ENCODE peak calls at places on chromosomes 12 and 14, in eight cellular contexts. One of them, this sample, is unnamed.

GRCh38 chr14:76958975-76959710 is 69.4 kb downstream of the IRF2BPL start:
- DNase-seq in lung: no peak
- DNase-seq in ovary: no peak
- DNase-seq in endodermal cell: no peak
- DNase-seq in tibial nerve: no peak
- DNase-seq in sigmoid colon: peak; percentile 91
- DNase-seq in PC-3: peak; percentile 57
- DNase-seq in stomach: no peak
- DNase-seq in this sample: no peak

GRCh38 chr12:57260366-57260765 is 9.4 kb upstream of the STAC3 start:
- DNase-seq in ovary: no peak
- DNase-seq in tibial nerve: no peak
- DNase-seq in PC-3: no peak
- DNase-seq in lung: no peak
- DNase-seq in sigmoid colon: no peak
- DNase-seq in endodermal cell: no peak
- DNase-seq in stomach: no peak
- DNase-seq in this sample: no peak

GRCh38 chr14:32635103-32635719 is 303.5 kb upstream of the NPAS3 start:
- DNase-seq in PC-3: peak; percentile 48
- DNase-seq in tibial nerve: no peak
- DNase-seq in endodermal cell: no peak
- DNase-seq in stomach: no peak
- DNase-seq in sigmoid colon: no peak
- DNase-seq in ovary: no peak
- DNase-seq in lung: no peak
- DNase-seq in this sample: no peak

GRCh38 chr12:113724703-113725556 is 241.2 kb downstream of the RBM19 start:
- DNase-seq in stomach: no peak
- DNase-seq in PC-3: no peak
- DNase-seq in ovary: no peak
- DNase-seq in endodermal cell: no peak
- DNase-seq in lung: no peak
- DNase-seq in sigmoid colon: no peak
- DNase-seq in tibial nerve: no peak
- DNase-seq in this sample: no peak

GRCh38 chr12:125184213-125184952 is 119.1 kb downstream of the AACS start:
- DNase-seq in stomach: peak; percentile 41
- DNase-seq in ovary: no peak
- DNase-seq in tibial nerve: no peak
- DNase-seq in PC-3: no peak
- DNase-seq in endodermal cell: peak; percentile 74
- DNase-seq in lung: no peak
- DNase-seq in sigmoid colon: no peak
- DNase-seq in this sample: no peak

GRCh38 chr12:18259906-18260682 is 1.2 kb upstream of the PIK3C2G start:
- DNase-seq in stomach: no peak
- DNase-seq in sigmoid colon: no peak
- DNase-seq in tibial nerve: no peak
- DNase-seq in endodermal cell: no peak
- DNase-seq in ovary: no peak
- DNase-seq in lung: no peak
- DNase-seq in PC-3: no peak
- DNase-seq in this sample: no peak

GRCh38 chr12:503111-503761 is 43.5 kb downstream of the B4GALNT3 start:
- DNase-seq in sigmoid colon: no peak
- DNase-seq in stomach: peak; percentile 84
- DNase-seq in lung: peak; percentile 66
- DNase-seq in PC-3: peak; percentile 96
- DNase-seq in ovary: no peak
- DNase-seq in endodermal cell: peak; percentile 75
- DNase-seq in tibial nerve: no peak
- DNase-seq in this sample: no peak

GRCh38 chr12:117344716-117345115 is 16.7 kb downstream of the NOS1 start:
- DNase-seq in endodermal cell: no peak
- DNase-seq in stomach: no peak
- DNase-seq in tibial nerve: no peak
- DNase-seq in sigmoid colon: no peak
- DNase-seq in PC-3: peak; percentile 93
- DNase-seq in lung: no peak
- DNase-seq in ovary: no peak
- DNase-seq in this sample: no peak

GRCh38 chr14:54784060-54784459 is 118.6 kb downstream of the GCH1 start:
- DNase-seq in tibial nerve: no peak
- DNase-seq in stomach: no peak
- DNase-seq in endodermal cell: no peak
- DNase-seq in lung: no peak
- DNase-seq in ovary: no peak
- DNase-seq in PC-3: no peak
- DNase-seq in sigmoid colon: peak; percentile 52
- DNase-seq in this sample: peak; percentile 37

GRCh38 chr14:77094672-77095284 is 3.3 kb upstream of the CIPC start:
- DNase-seq in tibial nerve: peak; percentile 74
- DNase-seq in PC-3: peak; percentile 98
- DNase-seq in endodermal cell: peak; percentile 95
- DNase-seq in ovary: peak; percentile 77
- DNase-seq in lung: peak; percentile 81
- DNase-seq in sigmoid colon: peak; percentile 84
- DNase-seq in stomach: peak; percentile 83
- DNase-seq in this sample: peak; percentile 75

GRCh38 chr14:102086346-102086971 is 385 bp downstream of the HSP90AA1 start:
- DNase-seq in tibial nerve: no peak
- DNase-seq in sigmoid colon: peak; percentile 77
- DNase-seq in PC-3: peak; percentile 52
- DNase-seq in stomach: peak; percentile 55
- DNase-seq in endodermal cell: peak; percentile 60
- DNase-seq in lung: no peak
- DNase-seq in ovary: peak; percentile 71
- DNase-seq in this sample: peak; percentile 66

GRCh38 chr12:93387780-93388179 is 10.1 kb downstream of the NUDT4 start:
- DNase-seq in sigmoid colon: no peak
- DNase-seq in ovary: no peak
- DNase-seq in lung: no peak
- DNase-seq in PC-3: peak; percentile 60
- DNase-seq in stomach: no peak
- DNase-seq in tibial nerve: no peak
- DNase-seq in endodermal cell: no peak
- DNase-seq in this sample: no peak

GRCh38 chr12:103518899-103519298 is 23.1 kb upstream of the C12orf42 start:
- DNase-seq in sigmoid colon: no peak
- DNase-seq in endodermal cell: no peak
- DNase-seq in lung: no peak
- DNase-seq in tibial nerve: no peak
- DNase-seq in ovary: no peak
- DNase-seq in PC-3: no peak
- DNase-seq in stomach: no peak
- DNase-seq in this sample: no peak

GRCh38 chr12:10901427-10901826 is 7.9 kb downstream of the TAS2R13 start:
- DNase-seq in PC-3: peak; percentile 45
- DNase-seq in tibial nerve: no peak
- DNase-seq in endodermal cell: no peak
- DNase-seq in lung: no peak
- DNase-seq in sigmoid colon: no peak
- DNase-seq in ovary: no peak
- DNase-seq in stomach: no peak
- DNase-seq in this sample: no peak

GRCh38 chr14:64556526-64556925 is 6.8 kb downstream of the PPP1R36 start:
- DNase-seq in sigmoid colon: no peak
- DNase-seq in PC-3: peak; percentile 13
- DNase-seq in tibial nerve: no peak
- DNase-seq in endodermal cell: no peak
- DNase-seq in ovary: no peak
- DNase-seq in lung: no peak
- DNase-seq in stomach: no peak
- DNase-seq in this sample: no peak

GRCh38 chr12:53389702-53390101 is 9.7 kb downstream of the SP1 start:
- DNase-seq in lung: no peak
- DNase-seq in sigmoid colon: peak; percentile 62
- DNase-seq in ovary: no peak
- DNase-seq in tibial nerve: no peak
- DNase-seq in stomach: no peak
- DNase-seq in PC-3: no peak
- DNase-seq in endodermal cell: no peak
- DNase-seq in this sample: no peak
- H3K4me3 ChIP-seq in lung: no peak overlapping the region
- H3K4me3 ChIP-seq in sigmoid colon: peak overlapping the region; percentile 23
- H3K4me3 ChIP-seq in ovary: peak overlapping the region; percentile 10
- H3K4me3 ChIP-seq in tibial nerve: peak overlapping the region; percentile 23
- H3K4me3 ChIP-seq in stomach: no peak overlapping the region
- H3K4me3 ChIP-seq in PC-3: no peak overlapping the region
- H3K4me3 ChIP-seq in endodermal cell: peak overlapping the region; percentile 32
- H3K4me3 ChIP-seq in this sample: peak overlapping the region; percentile 72

GRCh38 chr14:35335388-35336092 is 43.4 kb downstream of the PSMA6 start:
- DNase-seq in stomach: peak; percentile 87
- DNase-seq in tibial nerve: no peak
- DNase-seq in PC-3: peak; percentile 46
- DNase-seq in sigmoid colon: peak; percentile 77
- DNase-seq in lung: no peak
- DNase-seq in ovary: peak; percentile 83
- DNase-seq in endodermal cell: no peak
- DNase-seq in this sample: peak; percentile 68

GRCh38 chr14:35338731-35339405 is 46.7 kb downstream of the PSMA6 start:
- DNase-seq in endodermal cell: no peak
- DNase-seq in tibial nerve: no peak
- DNase-seq in sigmoid colon: peak; percentile 59
- DNase-seq in stomach: no peak
- DNase-seq in lung: no peak
- DNase-seq in PC-3: no peak
- DNase-seq in ovary: peak; percentile 42
- DNase-seq in this sample: no peak

GRCh38 chr14:35336171-35337073 is 44.2 kb downstream of the PSMA6 start:
- DNase-seq in lung: peak; percentile 93
- DNase-seq in ovary: peak; percentile 98
- DNase-seq in stomach: peak; percentile 94
- DNase-seq in sigmoid colon: peak; percentile 98
- DNase-seq in tibial nerve: peak; percentile 91
- DNase-seq in endodermal cell: peak; percentile 88
- DNase-seq in PC-3: peak; percentile 53
- DNase-seq in this sample: peak; percentile 93

GRCh38 chr14:35337074-35337556 is 44.9 kb downstream of the PSMA6 start:
- DNase-seq in lung: no peak
- DNase-seq in tibial nerve: no peak
- DNase-seq in stomach: no peak
- DNase-seq in ovary: no peak
- DNase-seq in PC-3: no peak
- DNase-seq in endodermal cell: no peak
- DNase-seq in sigmoid colon: no peak
- DNase-seq in this sample: no peak

DNA sequence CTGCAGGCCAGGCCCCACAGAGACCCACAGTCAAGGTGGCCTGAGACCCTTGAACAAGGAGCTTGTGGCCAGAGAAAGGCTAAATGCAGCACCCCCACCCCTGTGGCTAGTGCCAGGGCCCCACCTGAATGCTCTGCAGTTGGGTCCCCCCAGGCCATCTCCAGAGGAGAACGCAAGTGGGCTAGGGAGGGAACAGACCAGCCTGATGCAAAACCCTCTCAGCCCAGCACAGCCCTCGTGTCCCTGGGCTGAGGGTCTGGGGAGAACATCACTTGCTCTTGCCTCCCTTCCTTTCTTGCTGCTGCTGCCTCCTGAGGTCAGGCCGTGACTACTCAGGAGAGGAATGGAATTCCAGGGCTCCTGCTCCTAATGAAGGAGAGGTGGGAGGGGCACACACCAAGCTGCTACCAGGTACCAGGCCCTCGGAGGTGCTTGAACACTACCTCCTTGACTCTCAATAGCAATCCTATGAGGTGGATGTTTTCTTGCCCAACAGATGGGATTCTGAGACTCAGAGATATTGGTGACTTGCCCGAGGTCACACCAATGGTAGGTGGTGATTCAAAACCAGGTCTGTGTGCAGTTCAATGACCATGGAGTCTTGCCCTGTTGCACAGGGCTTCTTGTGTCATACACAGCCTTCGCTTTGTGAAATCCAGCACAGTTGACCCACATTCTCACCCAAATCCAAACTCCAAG is 45.5 kb downstream of the PSMA6 start:
- DNase-seq in endodermal cell: peak; percentile 63
- DNase-seq in ovary: peak; percentile 46
- DNase-seq in PC-3: no peak
- DNase-seq in sigmoid colon: no peak
- DNase-seq in stomach: no peak
- DNase-seq in lung: peak; percentile 68
- DNase-seq in tibial nerve: no peak
- DNase-seq in this sample: no peak
- H3K4me1 ChIP-seq in endodermal cell: peaks cover 28% of the 10 kb centered on the region
- H3K4me1 ChIP-seq in ovary: peaks cover 45% of the 10 kb centered on the region
- H3K4me1 ChIP-seq in PC-3: peaks cover 49% of the 10 kb centered on the region
- H3K4me1 ChIP-seq in sigmoid colon: no peaks in the 10 kb centered on the region
- H3K4me1 ChIP-seq in stomach: peaks cover 92% of the 10 kb centered on the region
- H3K4me1 ChIP-seq in lung: peaks cover 50% of the 10 kb centered on the region
- H3K4me1 ChIP-seq in tibial nerve: peaks cover 84% of the 10 kb centered on the region
- H3K4me1 ChIP-seq in this sample: peaks cover 49% of the 10 kb centered on the region

GRCh38 chr14:91317381-91318313 is 73.1 kb upstream of the GPR68 start:
- DNase-seq in stomach: peak; percentile 83
- DNase-seq in ovary: peak; percentile 83
- DNase-seq in tibial nerve: no peak
- DNase-seq in endodermal cell: no peak
- DNase-seq in PC-3: peak; percentile 20
- DNase-seq in sigmoid colon: peak; percentile 72
- DNase-seq in lung: peak; percentile 83
- DNase-seq in this sample: peak; percentile 84
- H3K4me3 ChIP-seq in stomach: no peak overlapping the region
- H3K4me3 ChIP-seq in ovary: no peak overlapping the region
- H3K4me3 ChIP-seq in tibial nerve: no peak overlapping the region
- H3K4me3 ChIP-seq in endodermal cell: no peak overlapping the region
- H3K4me3 ChIP-seq in PC-3: no peak overlapping the region
- H3K4me3 ChIP-seq in sigmoid colon: no peak overlapping the region
- H3K4me3 ChIP-seq in lung: no peak overlapping the region
- H3K4me3 ChIP-seq in this sample: no peak overlapping the region

GRCh38 chr14:80974338-80975078 is 19.1 kb downstream of the TSHR start:
- DNase-seq in ovary: no peak
- DNase-seq in tibial nerve: no peak
- DNase-seq in PC-3: no peak
- DNase-seq in lung: no peak
- DNase-seq in stomach: no peak
- DNase-seq in endodermal cell: no peak
- DNase-seq in sigmoid colon: no peak
- DNase-seq in this sample: no peak

GRCh38 chr14:80979951-80980350 is 24.5 kb downstream of the TSHR start:
- DNase-seq in tibial nerve: no peak
- DNase-seq in ovary: no peak
- DNase-seq in stomach: no peak
- DNase-seq in PC-3: no peak
- DNase-seq in endodermal cell: no peak
- DNase-seq in lung: no peak
- DNase-seq in sigmoid colon: no peak
- DNase-seq in this sample: no peak

GRCh38 chr14:80978403-80978802 is 23.0 kb downstream of the TSHR start:
- DNase-seq in lung: no peak
- DNase-seq in tibial nerve: no peak
- DNase-seq in endodermal cell: no peak
- DNase-seq in stomach: no peak
- DNase-seq in ovary: no peak
- DNase-seq in PC-3: no peak
- DNase-seq in sigmoid colon: no peak
- DNase-seq in this sample: no peak

GRCh38 chr14:80973918-80974317 is 18.5 kb downstream of the TSHR start:
- DNase-seq in PC-3: no peak
- DNase-seq in tibial nerve: no peak
- DNase-seq in endodermal cell: no peak
- DNase-seq in sigmoid colon: no peak
- DNase-seq in ovary: no peak
- DNase-seq in stomach: no peak
- DNase-seq in lung: no peak
- DNase-seq in this sample: no peak

GRCh38 chr14:80977103-80977728 is 21.8 kb downstream of the TSHR start:
- DNase-seq in lung: no peak
- DNase-seq in ovary: no peak
- DNase-seq in sigmoid colon: no peak
- DNase-seq in PC-3: no peak
- DNase-seq in stomach: no peak
- DNase-seq in tibial nerve: no peak
- DNase-seq in endodermal cell: no peak
- DNase-seq in this sample: no peak
- H3K4me1 ChIP-seq in lung: no peaks in the 10 kb centered on the region
- H3K4me1 ChIP-seq in ovary: no peaks in the 10 kb centered on the region
- H3K4me1 ChIP-seq in sigmoid colon: no peaks in the 10 kb centered on the region
- H3K4me1 ChIP-seq in PC-3: no peaks in the 10 kb centered on the region
- H3K4me1 ChIP-seq in stomach: no peaks in the 10 kb centered on the region
- H3K4me1 ChIP-seq in tibial nerve: no peaks in the 10 kb centered on the region
- H3K4me1 ChIP-seq in endodermal cell: no peaks in the 10 kb centered on the region
- H3K4me1 ChIP-seq in this sample: peaks cover 13% of the 10 kb centered on the region